ENCODE peak calls at places on chromosome 22, in four cellular contexts. Q, Z, L and J are unnamed samples.
A peak's percentile ranks its signal among the peaks of the same experiment; 100 is the strongest.

GRCh38 chr22:27278986-27279385 is 522.6 kb downstream of the MN1 start:
- DNase-seq in L (no peak), Z (no peak), Q (no peak), J (no peak)

GRCh38 chr22:29479417-29480261 is at the start of gene NEFH:
- DNase-seq in Z (no peak), L (no peak), Q (no peak), J (no peak)

GRCh38 chr22:39493759-39494158 is 8.3 kb upstream of the MIEF1 start:
- DNase-seq in Z (no peak), L (no peak), Q (no peak), J (no peak)

GRCh38 chr22:25366408-25366807 is 147.0 kb downstream of the CRYBB2 start:
- DNase-seq in Q (no peak), L (no peak), Z (no peak), J (no peak)

GRCh38 chr22:39266398-39267030 is 21.7 kb upstream of the PDGFB start:
- DNase-seq in Z (no peak), Q (no peak), L (no peak), J (no peak)

GRCh38 chr22:38724926-38725571 is 19.3 kb downstream of the GTPBP1 start:
- DNase-seq in Q (no peak), Z (no peak), L (peak; percentile 50), J (peak; percentile 58)

GRCh38 chr22:39296981-39297489 is 22.4 kb downstream of the RPL3 start:
- DNase-seq in L (no peak), Z (no peak), Q (no peak), J (no peak)

GRCh38 chr22:22079404-22080148 is 97.0 kb upstream of the TOP3B start:
- DNase-seq in Z (no peak), L (no peak), Q (no peak), J (peak; percentile 23)

DNA sequence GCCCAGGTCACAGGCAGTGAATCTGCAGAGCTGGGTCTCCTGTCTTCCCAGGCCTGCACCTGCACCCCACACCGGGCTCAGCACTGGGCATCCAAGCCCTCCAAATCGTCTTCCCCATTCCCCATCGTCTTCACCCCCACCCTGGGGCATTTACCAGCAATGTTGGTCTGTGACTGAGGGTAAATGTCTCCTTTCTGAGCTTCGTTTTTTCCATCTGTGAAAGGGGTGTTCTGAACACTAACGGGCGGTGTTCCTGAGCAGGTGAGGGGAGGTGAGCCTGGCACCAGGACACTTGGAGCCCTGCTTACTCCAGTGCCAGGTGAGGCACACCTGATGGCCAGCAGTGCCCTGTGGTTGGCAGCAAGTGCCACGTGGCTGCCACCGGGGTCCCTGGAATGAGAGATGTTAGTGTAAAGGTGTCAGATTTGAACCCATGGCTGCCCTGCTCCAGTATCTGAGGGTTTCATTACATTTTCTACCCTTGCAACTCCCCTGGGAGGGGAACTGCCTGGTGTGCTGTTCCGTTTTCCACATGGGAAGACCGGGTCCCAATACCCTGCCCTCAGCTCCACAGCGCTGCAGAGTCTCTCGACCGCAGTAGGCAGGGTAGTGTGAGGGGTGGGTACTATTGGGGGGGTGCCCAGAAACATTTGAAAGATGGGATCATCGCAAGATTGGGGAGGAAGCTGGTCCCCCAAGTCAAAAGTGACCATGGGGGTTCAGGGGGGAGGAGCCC is 1.9 kb downstream of the CDC42EP1 start:
- DNase-seq in Z (no peak), Q (no peak), L (no peak), J (no peak)
- H3K4me3 ChIP-seq in Z (peak overlapping the region; percentile 82), Q (peak overlapping the region; percentile 75), L (peak overlapping the region; percentile 74), J (peak overlapping the region; percentile 41)

GRCh38 chr22:37566903-37567798 is 6.9 kb downstream of the CDC42EP1 start:
- DNase-seq in Q (no peak), Z (peak; percentile 84), L (peak; percentile 58), J (peak; percentile 98)
- TF ChIP-seq POLR2AphosphoS5 in Q (no peak), Z (peak; percentile 66), L (no peak), J (peak; percentile 79)

GRCh38 chr22:40507491-40507890 is 129.0 kb downstream of the MRTFA start:
- DNase-seq in Z (no peak), L (no peak), Q (no peak), J (no peak)

GRCh38 chr22:40506762-40507161 is 129.8 kb downstream of the MRTFA start:
- DNase-seq in L (no peak), Z (no peak), Q (no peak), J (no peak)

GRCh38 chr22:40510965-40511364 is 125.6 kb downstream of the MRTFA start:
- DNase-seq in L (no peak), Q (no peak), Z (no peak), J (no peak)

GRCh38 chr22:40511604-40512003 is 124.9 kb downstream of the MRTFA start:
- DNase-seq in Q (no peak), L (no peak), Z (no peak), J (no peak)

GRCh38 chr22:40509401-40510134 is 127.0 kb downstream of the MRTFA start:
- DNase-seq in L (peak; percentile 84), Q (peak; percentile 86), Z (no peak), J (no peak)
- H3K4me3 ChIP-seq in L (no peak overlapping the region), Q (peak overlapping the region; percentile 62), Z (no peak overlapping the region), J (no peak overlapping the region)

GRCh38 chr22:50197000-50197800 is 3.6 kb upstream of the SELENOO start:
- DNase-seq in Z (no peak), L (no peak), Q (no peak), J (no peak)
- TF ChIP-seq POLR2AphosphoS5 in Z (no peak), L (no peak), Q (no peak), J (peak; percentile 25)

GRCh38 chr22:20418211-20418788 is 19.3 kb downstream of the SCARF2 start:
- DNase-seq in Q (no peak), L (peak; percentile 83), Z (peak; percentile 63), J (peak; percentile 94)
- H3K4me3 ChIP-seq in Q (peak overlapping the region; percentile 60), L (peak overlapping the region; percentile 38), Z (peak overlapping the region; percentile 72), J (peak overlapping the region; percentile 31)

GRCh38 chr22:46829140-46829891 is 66.9 kb downstream of the TBC1D22A start:
- DNase-seq in Z (no peak), Q (peak; percentile 47), L (peak; percentile 92), J (no peak)
- TF ChIP-seq POLR2AphosphoS5 in Z (no peak), Q (no peak), L (peak; percentile 27), J (no peak)

GRCh38 chr22:45211848-45212247 is 28.8 kb downstream of the KIAA0930 start:
- DNase-seq in Q (no peak), L (no peak), Z (no peak), J (peak; percentile 53)

GRCh38 chr22:45210577-45211431 is 29.9 kb downstream of the KIAA0930 start:
- DNase-seq in Z (no peak), L (no peak), Q (peak; percentile 45), J (peak; percentile 44)

GRCh38 chr22:45211435-45211834 is 29.3 kb downstream of the KIAA0930 start:
- DNase-seq in Q (no peak), L (no peak), Z (no peak), J (peak; percentile 24)

GRCh38 chr22:45212306-45212709 is 28.4 kb downstream of the KIAA0930 start:
- DNase-seq in L (peak; percentile 89), Z (no peak), Q (no peak), J (peak; percentile 79)

GRCh38 chr22:45212992-45213751 is 27.5 kb downstream of the KIAA0930 start:
- DNase-seq in Z (no peak), Q (no peak), L (no peak), J (peak; percentile 76)
- H3K4me3 ChIP-seq in Z (no peak overlapping the region), Q (peak overlapping the region; percentile 76), L (peak overlapping the region; percentile 51), J (no peak overlapping the region)

DNA sequence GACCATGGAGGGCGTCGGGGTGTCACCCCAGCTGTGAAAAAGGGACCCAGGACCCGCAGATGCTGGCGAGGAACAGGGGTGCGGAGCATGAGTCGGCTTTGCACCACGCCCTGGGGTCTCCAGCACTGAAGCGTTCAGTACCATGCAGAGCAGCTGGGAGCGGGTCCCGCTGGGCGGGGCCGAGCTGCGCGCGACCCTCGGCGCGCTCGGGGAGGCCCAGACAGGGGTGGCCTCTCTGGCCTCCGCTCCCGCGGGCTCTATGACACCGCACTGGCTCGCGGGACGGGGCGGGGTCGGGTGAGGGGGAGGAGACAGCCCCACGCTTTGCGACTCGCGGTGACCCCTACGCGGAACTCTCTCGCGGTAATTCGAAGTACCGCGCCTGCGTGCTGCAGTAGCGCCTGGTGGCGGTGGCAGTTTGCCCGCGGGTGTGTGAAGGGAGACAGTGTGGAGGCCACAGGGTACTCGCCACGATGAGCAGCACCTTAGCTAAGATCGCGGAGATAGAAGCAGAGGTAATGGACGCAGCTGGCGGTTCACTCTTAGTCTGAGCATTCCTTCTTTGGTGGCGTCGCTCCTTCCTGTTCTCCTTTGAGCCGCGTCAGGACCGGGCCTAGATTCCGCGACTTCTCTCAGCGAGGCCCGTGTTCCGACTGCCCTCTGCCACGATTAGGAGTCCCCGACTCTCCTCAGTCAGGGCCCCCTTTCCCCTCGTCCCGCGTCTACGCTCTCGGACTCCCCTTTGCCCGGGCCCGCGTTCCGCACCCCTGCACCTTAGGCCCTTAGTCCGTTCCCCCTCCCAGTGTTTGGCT is at the start of gene DRG1:
- DNase-seq in L (peak; percentile 96), Q (peak; percentile 75), Z (peak; percentile 89), J (peak; percentile 99)
- TF ChIP-seq POLR2AphosphoS5 in L (peak; percentile 99), Q (peak; percentile 95), Z (peak; percentile 96), J (peak; percentile 99)

DNA sequence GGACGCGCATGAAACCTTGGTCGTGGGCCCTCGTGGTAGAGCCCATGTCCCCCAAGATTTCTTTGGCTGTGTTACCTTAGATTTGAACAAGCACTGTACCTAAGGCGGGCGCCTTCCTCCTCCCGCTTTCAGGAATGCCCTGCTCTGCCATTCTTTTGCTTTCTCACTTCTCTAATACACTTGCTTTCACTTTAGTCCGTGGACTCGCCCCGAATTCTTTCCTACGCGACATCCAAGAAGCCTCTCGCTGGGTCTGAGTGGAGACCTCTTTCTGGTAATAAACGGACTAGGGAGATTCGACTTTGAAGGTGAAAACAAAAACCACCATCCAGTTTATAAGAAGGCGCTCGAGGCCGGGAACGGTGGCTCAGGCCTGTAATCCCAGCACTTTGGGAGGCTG is 1.2 kb upstream of the NUP50 start:
- DNase-seq in Q (no peak), Z (no peak), L (peak; percentile 1), J (no peak)
- H3K4me3 ChIP-seq in Q (peak overlapping the region; percentile 93), Z (peak overlapping the region; percentile 65), L (peak overlapping the region; percentile 89), J (peak overlapping the region; percentile 89)